ENCODE peak calls at places on chromosome 6, in four cellular contexts. Z is OCI-LY7, T is GM23248, W is hepatocyte. J is an unnamed sample.

GRCh38 chr6:142685852-142686718 is 258.9 kb downstream of the HIVEP2 start:
- DNase-seq in W (no peak), T (peak; percentile 29), Z (no peak), J (no peak)

GRCh38 chr6:168938546-168938945 is 315.1 kb downstream of the THBS2 start:
- DNase-seq in W (no peak), T (no peak), Z (no peak), J (no peak)

GRCh38 chr6:110287462-110288341 is 70.4 kb downstream of the METTL24 start:
- DNase-seq in W (peak; percentile 31), Z (no peak), T (no peak), J (no peak)

GRCh38 chr6:150874184-150874583 is 8.7 kb downstream of the MTHFD1L start:
- DNase-seq in W (no peak), T (no peak), Z (no peak), J (no peak)

GRCh38 chr6:139841794-139842215 is 467.4 kb upstream of the CITED2 start:
- DNase-seq in W (no peak), T (no peak), Z (peak; percentile 57), J (peak; percentile 93)

GRCh38 chr6:16511048-16511660 is 250.1 kb downstream of the ATXN1 start:
- DNase-seq in Z (peak; percentile 5), W (peak; percentile 52), T (peak; percentile 73), J (peak; percentile 50)

GRCh38 chr6:3838992-3839867 is 9.9 kb upstream of the FAM50B start:
- DNase-seq in Z (no peak), T (peak; percentile 70), W (no peak), J (no peak)

GRCh38 chr6:41747256-41748101 is at the start of gene PGC:
- DNase-seq in Z (no peak), W (no peak), T (no peak), J (no peak)

GRCh38 chr6:119119989-119120388 is 41.5 kb upstream of the FAM184A start:
- DNase-seq in W (no peak), T (peak; percentile 89), Z (no peak), J (no peak)

GRCh38 chr6:133040025-133040838 is 200.9 kb upstream of the EYA4 start:
- DNase-seq in W (peak; percentile 18), T (peak; percentile 45), Z (peak; percentile 4), J (no peak)

GRCh38 chr6:107386340-107386739 is 73.0 kb downstream of the PDSS2 start:
- DNase-seq in W (no peak), T (peak; percentile 27), Z (no peak), J (no peak)

GRCh38 chr6:7785243-7785941 is 59.5 kb downstream of the BMP6 start:
- DNase-seq in Z (no peak), T (no peak), W (no peak), J (no peak)

GRCh38 chr6:34045698-34046097 is 100.2 kb downstream of the GRM4 start:
- DNase-seq in T (no peak), W (no peak), Z (no peak), J (no peak)

GRCh38 chr6:46015119-46015968 is at the start of gene CLIC5:
- DNase-seq in W (peak; percentile 57), T (no peak), Z (no peak), J (no peak)

GRCh38 chr6:107816818-107817217 is 7.3 kb downstream of the SCML4 start:
- DNase-seq in Z (no peak), T (no peak), W (peak; percentile 42), J (no peak)

GRCh38 chr6:98547634-98548033 is 286.7 kb upstream of the POU3F2 start:
- DNase-seq in W (peak; percentile 11), T (no peak), Z (no peak), J (no peak)

GRCh38 chr6:141562181-141562800 is 570.4 kb upstream of the GJE1 start:
- DNase-seq in W (peak; percentile 8), T (peak; percentile 42), Z (no peak), J (no peak)

GRCh38 chr6:110331816-110332215 is 26.3 kb downstream of the METTL24 start:
- DNase-seq in T (peak; percentile 63), Z (no peak), W (peak; percentile 53), J (no peak)

GRCh38 chr6:147651249-147652063 is 143.0 kb downstream of the SAMD5 start:
- DNase-seq in W (no peak), T (no peak), Z (no peak), J (no peak)

GRCh38 chr6:74268821-74269600 is 573.0 kb downstream of the CD109 start:
- DNase-seq in T (peak; percentile 21), Z (no peak), W (no peak), J (no peak)

GRCh38 chr6:40887079-40887822 is 151.8 kb downstream of the UNC5CL start:
- DNase-seq in T (no peak), W (no peak), Z (no peak), J (no peak)

GRCh38 chr6:39777218-39777617 is 15.0 kb upstream of the DAAM2 start:
- DNase-seq in Z (no peak), W (peak; percentile 22), T (no peak), J (no peak)

GRCh38 chr6:96675617-96676016 is 112.7 kb downstream of the FHL5 start:
- DNase-seq in Z (no peak), W (no peak), T (no peak), J (no peak)

GRCh38 chr6:105460860-105461259 is 58.0 kb upstream of the PREP start:
- DNase-seq in W (no peak), T (no peak), Z (no peak), J (no peak)

GRCh38 chr6:25041676-25042598 is 106.2 kb upstream of the RIPOR2 start:
- DNase-seq in W (no peak), T (no peak), Z (peak; percentile 70), J (peak; percentile 86)

GRCh38 chr6:13687917-13688351 is 23.7 kb downstream of the RANBP9 start:
- DNase-seq in Z (no peak), T (no peak), W (no peak), J (no peak)

GRCh38 chr6:151535476-151536279 is 41.9 kb downstream of the CCDC170 start:
- DNase-seq in W (no peak), Z (no peak), T (no peak), J (no peak)

GRCh38 chr6:122853259-122853995 is 64.4 kb downstream of the SMPDL3A start:
- DNase-seq in W (no peak), T (no peak), Z (peak; percentile 1), J (no peak)

GRCh38 chr6:17580518-17581048 is 19.5 kb upstream of the FAM8A1 start:
- DNase-seq in W (no peak), T (peak; percentile 75), Z (no peak), J (no peak)

GRCh38 chr6:168133707-168134398 is 54.8 kb upstream of the FRMD1 start:
- DNase-seq in W (no peak), T (peak; percentile 24), Z (no peak), J (no peak)

GRCh38 chr6:158011478-158011920 is 29.8 kb downstream of the SYNJ2 start:
- DNase-seq in T (no peak), Z (no peak), W (no peak), J (no peak)

GRCh38 chr6:158010591-158011477 is 29.2 kb downstream of the SYNJ2 start:
- DNase-seq in Z (no peak), W (no peak), T (no peak), J (no peak)

GRCh38 chr6:158008894-158009891 is 27.5 kb downstream of the SYNJ2 start:
- DNase-seq in W (peak; percentile 79), Z (no peak), T (peak; percentile 84), J (no peak)

GRCh38 chr6:158011980-158012566 is 30.4 kb downstream of the SYNJ2 start:
- DNase-seq in Z (no peak), W (no peak), T (no peak), J (no peak)

GRCh38 chr6:158009935-158010585 is 28.4 kb downstream of the SYNJ2 start:
- DNase-seq in T (no peak), W (no peak), Z (no peak), J (no peak)
- H3K79me2 ChIP-seq in T (peaks cover 100% of the 10 kb centered on the region), W (peaks cover 76% of the 10 kb centered on the region), Z (no peaks in the 10 kb centered on the region), J (no peaks in the 10 kb centered on the region)

GRCh38 chr6:44503471-44503870 is 116.0 kb downstream of the CDC5L start:
- DNase-seq in W (no peak), T (no peak), Z (no peak), J (no peak)
- H3K9me2 ChIP-seq in W (no peaks in the 10 kb centered on the region), T (no peaks in the 10 kb centered on the region), Z (no peaks in the 10 kb centered on the region), J (no peaks in the 10 kb centered on the region)

DNA sequence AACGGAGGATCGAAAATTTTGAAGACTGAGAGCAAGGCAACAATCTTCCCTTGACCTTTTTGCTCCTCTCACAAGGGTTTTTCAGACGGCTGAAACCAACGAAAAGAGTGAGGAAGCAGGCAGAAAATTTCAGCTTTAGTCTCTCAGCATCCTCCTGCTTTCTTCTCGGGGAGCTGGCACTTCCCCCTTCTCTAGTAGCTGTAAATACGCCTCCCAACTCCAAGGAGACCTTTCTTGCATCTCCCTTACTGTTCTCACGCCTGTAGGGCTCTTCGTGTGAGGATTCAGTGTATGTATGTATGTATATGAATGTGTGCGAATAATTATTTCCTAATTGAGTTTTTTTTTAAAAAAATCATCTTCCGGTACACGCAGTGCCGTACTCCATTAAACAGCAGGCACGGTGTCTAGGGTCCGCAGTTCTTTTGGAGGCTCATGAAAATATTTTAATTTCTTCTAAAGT is 85.3 kb downstream of the HFE start:
- DNase-seq in W (peak; percentile 39), T (peak; percentile 68), Z (peak; percentile 65), J (peak; percentile 84)
- H2AFZ ChIP-seq in W (peak overlapping the region; percentile 68), T (peak overlapping the region; percentile 88), Z (peak overlapping the region; percentile 2), J (no peak overlapping the region)

DNA sequence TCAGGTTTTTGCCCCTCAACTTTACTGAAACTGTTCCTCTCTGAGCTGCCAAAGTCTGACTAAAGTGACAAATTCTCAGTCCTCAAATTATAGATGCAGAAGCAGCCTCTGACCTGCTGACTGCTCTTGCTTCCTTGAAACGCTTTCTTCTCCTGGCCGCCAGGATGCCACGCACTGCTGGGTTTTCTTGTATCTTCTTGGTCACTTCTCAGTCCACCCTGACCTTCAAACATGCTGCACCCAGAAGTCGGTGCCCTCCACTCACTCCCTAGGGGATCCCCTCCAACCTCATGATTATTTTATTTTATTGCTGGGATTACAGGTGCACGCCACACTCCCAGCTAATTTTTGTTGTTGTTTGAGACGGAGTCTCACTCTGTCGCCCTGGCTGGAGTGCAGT is 24.7 kb downstream of the SYNJ2 start:
- DNase-seq in W (no peak), Z (no peak), T (no peak), J (no peak)
- H3K79me2 ChIP-seq in W (peaks cover 68% of the 10 kb centered on the region), Z (no peaks in the 10 kb centered on the region), T (peaks cover 93% of the 10 kb centered on the region), J (no peaks in the 10 kb centered on the region)

GRCh38 chr6:81105998-81106397 is 646.5 kb downstream of the TENT5A start:
- DNase-seq in W (no peak), Z (no peak), T (peak; percentile 12), J (no peak)
- H3K9me2 ChIP-seq in W (no peaks in the 10 kb centered on the region), Z (no peaks in the 10 kb centered on the region), T (no peaks in the 10 kb centered on the region), J (peaks cover 4% of the 10 kb centered on the region)

GRCh38 chr6:165884813-165885765 is 222.0 kb upstream of the PDE10A start:
- DNase-seq in Z (peak; percentile 72), W (peak; percentile 89), T (peak; percentile 86), J (peak; percentile 95)
- H2AFZ ChIP-seq in Z (no peak overlapping the region), W (no peak overlapping the region), T (peak overlapping the region; percentile 3), J (peak overlapping the region; percentile 90)

GRCh38 chr6:163415620-163416379 is 1.3 kb downstream of the QKI start:
- DNase-seq in W (peak; percentile 77), Z (peak; percentile 68), T (peak; percentile 83), J (no peak)

GRCh38 chr6:163416380-163416629 is 1.8 kb downstream of the QKI start:
- DNase-seq in Z (no peak), W (no peak), T (peak; percentile 47), J (no peak)

GRCh38 chr6:163414117-163414366 is 476 bp upstream of the QKI start:
- DNase-seq in Z (no peak), W (no peak), T (no peak), J (no peak)

GRCh38 chr6:163414367-163415175 is at the start of gene QKI:
- DNase-seq in Z (peak; percentile 75), T (peak; percentile 86), W (peak; percentile 87), J (no peak)

GRCh38 chr6:163415176-163415619 is 680 bp downstream of the QKI start:
- DNase-seq in Z (peak; percentile 49), W (no peak), T (no peak), J (no peak)
- H3K79me2 ChIP-seq in Z (peaks cover 46% of the 10 kb centered on the region), W (peaks cover 45% of the 10 kb centered on the region), T (peaks cover 69% of the 10 kb centered on the region), J (no peaks in the 10 kb centered on the region)